ENCODE peak calls at places on chromosomes 3 and 15, in ten cellular contexts. X is CD4-positive, alpha-beta T cell; U is heart left ventricle; G is PC-3; F is mammary epithelial cell; T is IMR-90; B is spleen; O is cardiac muscle cell; R is GM12878; P is AG04450. C is an unnamed sample.

GRCh38 chr3:178618197-178618596 is 82.0 kb downstream of the KCNMB2 start:
- DNase-seq in X (no peak), U (no peak), G (no peak), F (peak; percentile 5), T (peak; percentile 1), B (no peak), O (peak; percentile 27), R (no peak), P (no peak), C (no peak)

GRCh38 chr15:39573287-39573686 is 7.6 kb upstream of the THBS1 start:
- DNase-seq in X (no peak), U (no peak), G (no peak), F (no peak), T (no peak), B (no peak), O (no peak), R (no peak), P (no peak), C (no peak)

GRCh38 chr3:113035387-113035982 is 44.7 kb downstream of the GTPBP8 start:
- DNase-seq in X (no peak), U (peak; percentile 31), G (peak; percentile 86), F (peak; percentile 54), T (peak; percentile 63), B (no peak), O (peak; percentile 74), R (no peak), P (no peak), C (peak; percentile 47)

GRCh38 chr15:85362436-85363048 is 17.9 kb upstream of the AKAP13 start:
- DNase-seq in X (no peak), U (peak; percentile 44), G (no peak), F (no peak), T (no peak), B (no peak), O (no peak), R (no peak), P (no peak), C (no peak)

GRCh38 chr3:127967296-127967695 is 52.3 kb downstream of the KBTBD12 start:
- DNase-seq in X (no peak), U (no peak), G (no peak), F (no peak), T (peak; percentile 14), B (no peak), O (no peak), R (no peak), P (no peak), C (no peak)

GRCh38 chr15:60760646-60761504 is 281.9 kb upstream of the ICE2 start:
- DNase-seq in X (no peak), U (no peak), G (peak; percentile 37), F (peak; percentile 66), T (peak; percentile 65), B (no peak), O (peak; percentile 21), R (no peak), P (no peak), C (peak; percentile 59)

GRCh38 chr15:50116477-50116876 is 2.6 kb downstream of the ATP8B4 start:
- DNase-seq in X (no peak), U (no peak), G (peak; percentile 56), F (peak; percentile 24), T (peak; percentile 19), B (no peak), O (peak; percentile 17), R (no peak), P (no peak), C (no peak)

GRCh38 chr3:67414740-67415139 is 239.7 kb downstream of the SUCLG2 start:
- DNase-seq in X (no peak), U (no peak), G (no peak), F (no peak), T (no peak), B (no peak), O (no peak), R (no peak), P (no peak), C (no peak)

GRCh38 chr3:117054551-117054950 is 345.0 kb downstream of the TUSC7 start:
- DNase-seq in X (no peak), U (no peak), G (no peak), F (no peak), T (no peak), B (no peak), O (no peak), R (no peak), P (no peak), C (no peak)

GRCh38 chr3:117059990-117060338 is 350.4 kb downstream of the TUSC7 start:
- DNase-seq in X (no peak), U (no peak), G (no peak), F (no peak), T (no peak), B (no peak), O (no peak), R (no peak), P (no peak), C (no peak)

GRCh38 chr3:117063910-117064309 is 354.3 kb downstream of the TUSC7 start:
- DNase-seq in X (no peak), U (no peak), G (no peak), F (no peak), T (peak; percentile 70), B (no peak), O (peak; percentile 4), R (no peak), P (peak; percentile 15), C (no peak)

DNA sequence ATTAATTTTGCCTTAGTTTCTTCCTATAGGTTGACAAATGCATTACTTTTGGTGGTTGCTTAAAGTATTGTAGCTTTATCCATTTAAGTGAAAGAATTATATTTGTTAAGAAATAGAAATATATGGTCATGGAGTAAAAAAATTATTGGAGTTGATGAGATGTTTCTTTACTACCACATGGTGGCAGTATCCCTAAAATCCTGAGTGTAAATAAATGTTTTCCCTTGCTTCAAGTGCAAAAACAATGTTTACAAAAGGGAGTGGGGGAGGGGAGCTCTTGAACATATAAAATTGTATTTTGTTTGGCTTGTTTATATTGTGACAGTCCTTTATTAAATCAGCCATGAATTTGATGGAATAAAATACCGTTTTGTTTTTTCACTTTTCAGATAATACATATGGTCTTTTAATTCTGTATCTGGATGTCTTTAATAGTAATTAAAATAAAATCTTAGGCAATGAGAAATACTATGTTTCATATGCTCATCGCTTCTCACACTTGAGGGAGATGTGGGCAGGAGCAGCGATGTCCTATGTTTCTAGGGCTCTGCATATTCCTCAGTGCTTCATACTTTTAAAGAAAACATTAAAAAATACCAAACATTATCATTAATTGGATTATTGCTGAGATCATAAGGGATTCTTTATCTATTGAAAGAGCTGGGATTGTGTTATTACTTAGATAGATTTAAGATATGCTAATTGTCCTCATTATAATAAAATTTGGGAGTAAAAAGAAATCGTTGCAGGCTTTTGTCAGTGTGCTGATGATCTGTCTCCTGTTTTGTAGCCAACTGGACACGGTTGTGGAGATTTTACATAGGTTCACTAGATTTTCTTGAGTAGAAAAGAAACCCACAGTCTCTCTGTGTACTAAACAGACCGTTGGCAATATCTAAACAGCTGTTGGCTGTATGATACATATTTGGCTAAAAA is 349.7 kb downstream of the TUSC7 start:
- DNase-seq in X (no peak), U (no peak), G (peak; percentile 34), F (no peak), T (peak; percentile 46), B (no peak), O (peak; percentile 43), R (no peak), P (no peak), C (no peak)
- TF ChIP-seq CTCF in X (no peak), U (peak; percentile 53), G (peak; percentile 65), F (peak; percentile 32), T (peak; percentile 62), B (peak; percentile 43), O (peak; percentile 48), R (peak; percentile 26), P (peak; percentile 49), C (peak; percentile 64)

DNA sequence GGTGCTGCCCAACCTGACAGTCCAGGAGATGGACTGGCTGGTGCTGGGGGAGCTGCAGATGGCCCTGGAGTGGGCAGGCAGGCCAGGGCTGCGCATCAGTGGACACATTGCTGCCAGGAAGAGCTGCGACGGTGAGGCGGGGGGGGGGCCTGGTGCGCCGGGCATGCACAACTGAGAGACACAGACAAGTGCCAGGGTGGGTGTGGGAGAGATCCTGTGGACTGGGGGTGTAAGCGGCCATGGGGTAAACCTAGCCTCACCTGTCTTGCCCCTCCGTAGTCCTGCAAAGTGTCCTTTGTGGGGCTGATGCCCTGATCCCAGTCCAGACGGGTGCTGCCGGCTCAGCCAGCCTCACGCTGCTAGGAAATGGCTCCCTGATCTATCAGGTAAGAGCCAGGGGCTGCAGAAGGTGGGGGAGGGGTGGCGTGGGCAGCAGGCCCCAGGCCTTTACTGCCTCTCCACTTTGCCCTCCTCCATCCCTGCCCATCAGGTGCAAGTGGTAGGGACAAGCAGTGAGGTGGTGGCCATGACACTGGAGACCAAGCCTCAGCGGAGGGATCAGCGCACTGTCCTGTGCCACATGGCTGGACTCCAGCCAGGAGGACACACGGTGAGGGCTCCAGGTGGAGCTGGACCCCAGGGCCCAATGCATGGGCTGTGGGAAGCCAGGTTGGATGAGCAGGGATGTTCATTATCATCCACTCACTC is 3.3 kb downstream of the CHRD start:
- DNase-seq in X (no peak), U (no peak), G (no peak), F (no peak), T (no peak), B (no peak), O (no peak), R (no peak), P (no peak), C (no peak)
- H3K27me3 ChIP-seq in X (peaks cover 50% of the 10 kb centered on the region), U (peaks cover 26% of the 10 kb centered on the region), G (peaks cover 33% of the 10 kb centered on the region), F (peaks cover 16% of the 10 kb centered on the region), T (peaks cover 72% of the 10 kb centered on the region), B (peaks cover 36% of the 10 kb centered on the region), O (peaks cover 14% of the 10 kb centered on the region), R (peaks cover 17% of the 10 kb centered on the region), P (peaks cover 51% of the 10 kb centered on the region), C (peaks cover 73% of the 10 kb centered on the region)

DNA sequence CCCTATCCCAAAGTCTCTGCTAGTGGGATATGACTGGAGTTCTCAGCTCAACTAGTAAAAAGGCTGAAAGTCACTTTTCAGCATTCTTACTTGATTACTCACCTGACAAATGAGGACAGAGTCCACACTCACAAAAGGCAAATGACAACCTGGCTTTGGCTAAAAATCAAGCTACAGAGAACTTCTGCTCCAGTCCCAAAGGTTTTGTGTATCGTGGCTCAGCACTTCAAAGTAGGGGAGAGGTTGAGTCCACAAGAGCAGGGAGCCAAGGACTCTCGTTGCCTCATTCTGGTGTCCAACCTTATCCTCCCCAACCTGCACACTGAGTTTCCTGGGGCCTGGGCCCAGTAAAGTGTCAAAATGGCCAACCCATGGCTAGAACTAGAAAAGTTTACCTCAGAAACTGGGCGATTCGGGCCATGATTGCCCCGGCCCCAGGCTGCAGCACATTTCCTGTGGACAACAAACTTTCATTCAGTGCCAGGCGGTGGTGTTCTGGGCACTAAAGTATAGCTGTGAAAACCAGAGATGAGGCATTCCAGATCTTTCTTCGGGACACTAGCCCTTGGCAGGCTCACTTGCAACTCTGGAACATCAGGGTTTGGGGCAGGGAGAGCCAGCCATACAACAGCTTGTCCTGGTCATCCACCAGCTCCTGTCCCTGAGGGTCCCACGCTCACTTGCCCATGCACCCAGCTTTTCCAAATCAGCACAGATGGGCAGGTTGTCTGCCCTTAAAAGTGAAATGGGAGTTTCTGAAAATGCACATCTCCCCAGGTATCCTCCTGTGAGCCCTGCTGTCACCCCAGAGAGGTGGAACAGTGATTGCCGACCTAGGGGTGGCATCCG is 3.1 kb downstream of the ACAA1 start:
- DNase-seq in X (no peak), U (no peak), G (peak; percentile 99), F (peak; percentile 37), T (no peak), B (no peak), O (no peak), R (no peak), P (no peak), C (no peak)
- H3K27ac ChIP-seq in X (no peak overlapping the region), U (no peak overlapping the region), G (peak overlapping the region; percentile 95), F (no peak overlapping the region), T (no peak overlapping the region), B (no peak overlapping the region), O (no peak overlapping the region), R (no peak overlapping the region), P (no peak overlapping the region), C (no peak overlapping the region)

DNA sequence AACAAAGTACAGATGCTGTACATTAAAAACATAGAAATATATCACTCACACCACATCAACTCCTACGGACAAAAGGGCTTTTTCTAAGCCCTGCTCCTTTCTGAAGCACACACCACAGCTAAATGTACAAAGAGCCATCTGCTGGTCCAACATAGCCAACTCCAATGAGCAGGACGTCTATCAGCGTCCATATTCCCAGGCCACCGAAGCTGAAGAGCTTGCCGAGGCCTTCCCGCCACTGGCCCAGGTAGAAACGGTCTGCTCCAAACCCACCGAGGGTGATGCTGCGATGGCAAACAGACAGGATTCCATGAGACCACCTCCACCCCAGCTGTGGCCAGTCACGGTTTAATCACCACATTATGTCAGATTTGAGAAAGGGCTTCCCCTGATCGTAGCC is 9.8 kb downstream of the TM2D3 start:
- DNase-seq in X (no peak), U (no peak), G (no peak), F (no peak), T (no peak), B (no peak), O (peak; percentile 47), R (no peak), P (no peak), C (no peak)
- TF ChIP-seq CTCF in X (no peak), U (peak; percentile 10), G (peak; percentile 8), F (no peak), T (no peak), B (no peak), O (peak; percentile 28), R (no peak), P (peak; percentile 17), C (no peak)